ENCODE peak calls at places on chromosome 4, in six cellular contexts. V is HepG2, G is GM12878, I is SK-N-SH, B is HCT116, S is H1. Y is an unnamed sample.

GRCh38 chr4:170887396-170887795 is 797.6 kb upstream of the AADAT start:
- DNase-seq in V (no peak), I (no peak), G (no peak), S (no peak), B (no peak), Y (no peak)

GRCh38 chr4:4402966-4403365 is 16.1 kb downstream of the NSG1 start:
- DNase-seq in B (no peak), I (no peak), G (no peak), V (no peak), S (no peak), Y (no peak)

GRCh38 chr4:5199142-5199541 is 147.9 kb downstream of the STK32B start:
- DNase-seq in B (no peak), V (no peak), S (no peak), I (no peak), G (no peak), Y (no peak)

GRCh38 chr4:78602334-78602733 is 50.8 kb downstream of the ANXA3 start:
- DNase-seq in G (no peak), I (no peak), S (no peak), V (no peak), B (no peak), Y (no peak)

GRCh38 chr4:15161439-15161838 is 159.2 kb downstream of the CPEB2 start:
- DNase-seq in B (no peak), V (no peak), S (no peak), I (no peak), G (no peak), Y (no peak)

GRCh38 chr4:73776363-73776762 is 36.0 kb downstream of the CXCL8 start:
- DNase-seq in B (no peak), I (no peak), G (no peak), V (peak; percentile 16), S (no peak), Y (no peak)

GRCh38 chr4:105147226-105148151 is 813 bp downstream of the TET2 start:
- DNase-seq in B (no peak), I (peak; percentile 62), G (no peak), S (no peak), V (peak; percentile 24), Y (peak; percentile 46)

GRCh38 chr4:181909368-181909767 is 333.8 kb upstream of the TENM3 start:
- DNase-seq in G (no peak), V (no peak), S (no peak), I (no peak), B (no peak), Y (no peak)

GRCh38 chr4:19776021-19776459 is 475.7 kb upstream of the SLIT2 start:
- DNase-seq in B (peak; percentile 84), S (peak; percentile 10), G (no peak), V (no peak), I (no peak), Y (no peak)

GRCh38 chr4:186722856-186723206 is 825 bp downstream of the FAT1 start:
- DNase-seq in B (no peak), G (no peak), I (no peak), S (no peak), V (no peak), Y (peak; percentile 37)

GRCh38 chr4:138609943-138610350 is 367.8 kb upstream of the SLC7A11 start:
- DNase-seq in S (no peak), V (no peak), B (no peak), G (no peak), I (no peak), Y (no peak)

GRCh38 chr4:88779431-88779830 is 81.8 kb upstream of the NAP1L5 start:
- DNase-seq in S (no peak), B (no peak), V (no peak), G (no peak), I (no peak), Y (no peak)

GRCh38 chr4:151340751-151341385 is 15.5 kb upstream of the SH3D19 start:
- DNase-seq in B (no peak), G (no peak), S (no peak), I (no peak), V (no peak), Y (no peak)

DNA sequence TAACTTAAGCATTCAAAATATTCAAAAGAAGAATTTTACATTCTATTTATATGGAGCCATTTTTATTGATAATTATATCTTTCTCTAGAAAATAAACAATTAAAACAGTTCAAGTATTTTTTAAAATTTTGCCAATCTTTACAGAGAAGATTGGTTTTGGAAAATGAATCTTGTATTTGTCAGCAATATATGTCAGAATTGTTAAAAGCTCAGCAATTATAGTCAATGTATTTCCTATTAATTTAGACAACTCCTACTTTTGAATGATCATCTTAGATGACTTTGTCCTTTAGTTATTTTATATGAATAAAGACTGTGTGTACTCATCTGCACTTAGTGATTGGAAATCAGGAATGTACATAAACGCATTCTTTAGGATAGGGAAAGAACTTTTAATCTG is 223.9 kb upstream of the MAD2L1 start:
- DNase-seq in I (no peak), V (no peak), B (no peak), G (no peak), S (no peak), Y (no peak)
- TF ChIP-seq JUND in I (no peak), V (no peak), B (no peak), G (no peak), S (no peak), Y (no peak)

GRCh38 chr4:75490155-75490554 is 24.0 kb downstream of the RCHY1 start:
- DNase-seq in S (no peak), B (no peak), G (no peak), I (no peak), V (no peak), Y (no peak)

GRCh38 chr4:75484195-75484594 is 30.0 kb downstream of the RCHY1 start:
- DNase-seq in S (no peak), G (no peak), I (no peak), V (no peak), B (no peak), Y (no peak)
- TF ChIP-seq JUND in S (no peak), G (no peak), I (no peak), V (no peak), B (no peak), Y (no peak)

DNA sequence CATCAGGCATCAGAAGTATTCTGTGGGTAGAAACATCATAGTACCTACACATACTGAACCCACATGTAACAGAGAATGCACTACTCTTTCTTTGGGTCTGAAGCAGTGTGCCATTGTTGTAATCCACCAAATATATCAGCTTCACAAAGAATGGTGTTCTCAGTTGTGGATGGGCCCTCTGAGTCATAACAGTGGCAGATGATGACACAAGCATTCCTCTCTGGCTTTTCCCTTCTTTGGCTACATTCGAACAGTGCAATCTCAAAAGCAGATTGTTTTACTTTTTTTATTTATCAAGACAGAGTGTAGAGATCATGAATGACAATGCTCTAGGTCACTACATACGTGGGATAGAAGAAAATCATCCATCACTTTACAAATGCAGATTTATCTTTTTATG is 247.2 kb upstream of the EPHA5 start:
- DNase-seq in S (no peak), G (no peak), V (no peak), B (no peak), I (no peak), Y (no peak)
- TF ChIP-seq JUND in S (no peak), G (no peak), V (no peak), B (no peak), I (no peak), Y (no peak)

GRCh38 chr4:152705918-152706317 is 26.1 kb upstream of the TMEM154 start:
- DNase-seq in V (no peak), G (no peak), I (no peak), B (no peak), S (no peak), Y (no peak)

GRCh38 chr4:152708361-152708760 is 28.6 kb upstream of the TMEM154 start:
- DNase-seq in S (no peak), I (no peak), V (no peak), G (no peak), B (no peak), Y (peak; percentile 34)

GRCh38 chr4:152708806-152709205 is 29.0 kb upstream of the TMEM154 start:
- DNase-seq in G (no peak), B (no peak), I (no peak), V (no peak), S (no peak), Y (no peak)

GRCh38 chr4:152707632-152708031 is 27.8 kb upstream of the TMEM154 start:
- DNase-seq in G (no peak), S (no peak), V (no peak), I (no peak), B (no peak), Y (no peak)

DNA sequence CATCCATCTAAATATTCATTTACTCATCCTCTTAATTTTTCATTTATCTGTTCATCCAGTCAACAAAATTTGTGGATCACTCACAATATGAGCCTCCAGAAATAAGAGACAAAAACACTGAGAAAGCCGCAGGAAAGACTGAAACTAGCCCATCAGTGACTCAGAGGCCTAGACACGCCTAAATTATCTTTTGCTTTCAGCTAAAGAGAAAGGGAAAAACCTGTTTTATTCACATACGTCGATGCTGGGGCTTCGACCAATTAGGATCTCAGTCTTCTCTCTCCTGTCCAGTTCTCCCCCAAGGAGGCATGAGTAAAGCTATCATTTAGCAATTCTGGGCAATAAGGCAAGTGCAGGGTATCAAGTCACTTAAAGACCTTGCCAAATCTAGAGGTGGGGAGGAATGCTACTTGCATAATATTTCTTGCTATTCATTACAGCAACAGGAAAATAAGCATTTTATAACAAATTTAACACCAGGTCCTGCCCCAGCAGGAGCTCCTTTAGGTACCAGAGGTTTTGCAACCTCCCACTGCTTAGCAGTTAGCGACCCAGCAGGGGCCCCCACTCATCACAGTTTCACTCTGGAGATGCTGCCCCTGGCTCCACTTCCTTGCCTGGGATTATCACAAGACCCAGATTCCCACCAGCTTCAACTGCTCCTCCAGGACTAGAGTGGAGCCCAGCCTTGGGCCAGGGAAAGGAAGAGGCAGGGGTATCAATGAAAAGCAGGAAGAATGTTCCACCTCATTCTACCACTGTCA is 30.1 kb upstream of the TMEM154 start:
- DNase-seq in B (no peak), I (no peak), V (no peak), S (no peak), G (peak; percentile 42), Y (no peak)
- TF ChIP-seq JUND in B (no peak), I (no peak), V (no peak), S (no peak), G (no peak), Y (no peak)

DNA sequence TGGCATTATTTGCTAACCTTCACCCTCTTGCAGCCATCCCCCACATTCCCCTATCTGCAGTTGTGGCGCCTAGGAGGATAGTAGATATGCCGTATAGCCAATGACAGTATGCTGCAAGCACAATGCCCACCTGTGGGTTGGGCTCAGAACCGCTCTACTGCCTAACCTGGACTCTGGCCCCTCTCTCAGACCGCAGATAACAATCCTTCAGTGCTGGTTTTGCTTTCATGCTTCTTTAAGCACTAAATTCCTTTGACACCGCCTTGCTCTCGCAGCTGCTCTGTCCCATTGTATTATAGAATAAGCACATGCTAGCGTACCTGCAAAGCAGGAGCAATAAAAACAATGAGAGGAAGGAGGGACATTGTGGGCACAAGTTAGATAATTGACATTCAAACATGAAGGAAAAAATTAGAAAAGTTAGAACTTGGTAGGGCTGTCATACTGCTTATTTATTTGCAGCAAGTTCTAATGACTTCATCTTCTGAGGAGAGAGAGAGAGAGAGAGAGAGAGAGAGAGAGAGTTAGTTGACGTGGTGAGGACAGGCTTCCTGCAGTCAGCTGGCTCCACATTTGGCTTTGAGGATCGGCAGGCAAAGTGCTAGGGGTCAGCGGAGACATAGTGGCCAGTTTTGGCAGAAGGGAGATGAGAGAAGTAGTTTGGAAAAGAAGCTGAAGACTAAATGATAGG is 55.8 kb downstream of the WWC2 start:
- DNase-seq in I (no peak), G (no peak), V (peak; percentile 96), S (no peak), B (no peak), Y (no peak)
- TF ChIP-seq JUND in I (no peak), G (no peak), V (no peak), S (peak; percentile 43), B (no peak), Y (no peak)

GRCh38 chr4:9880411-9881197 is 99.2 kb downstream of the DRD5 start:
- DNase-seq in V (no peak), G (no peak), S (no peak), I (no peak), B (no peak), Y (no peak)
- TF ChIP-seq JUND in V (no peak), G (no peak), S (no peak), I (no peak), B (no peak), Y (no peak)

Y was measured in T47D.